ENCODE peak calls at places on chromosomes 7 and 10, in nine cellular contexts. N is T follicular helper cell; U is activated CD8-positive, alpha-beta memory T cell treated with anti-CD3 and anti-CD28 coated beads for 4 hours; W is A549; V is stimulated activated CD4-positive, alpha-beta T cell treated with anti-CD3 and anti-CD28 coated beads, TNF-alpha, amount 100 ng/mL, for 24 hours; B is mucosa of gallbladder; X is AG10803; O is tibial artery; C is NCI-H748 treated with DMSO at 0.1 percent for 48 hours. Z is an unnamed sample.

GRCh38 chr10:69093933-69094332 is 6.0 kb downstream of the SRGN start:
- DNase-seq in U (no peak), W (peak), N (no peak), O (no peak), C (no peak), V (no peak), X (peak), B (no peak), Z (no peak)

GRCh38 chr7:107958764-107959526 is 44.0 kb downstream of the LAMB1 start:
- DNase-seq in O (peak), V (no peak), U (no peak), C (no peak), N (no peak), W (no peak), B (no peak), X (peak), Z (no peak)

GRCh38 chr7:11170160-11170559 is 196.5 kb downstream of the PHF14 start:
- DNase-seq in V (no peak), W (no peak), N (no peak), X (no peak), O (no peak), U (no peak), B (no peak), C (no peak), Z (no peak)

GRCh38 chr10:92699518-92700272 is 9.9 kb downstream of the HHEX start:
- DNase-seq in U (no peak), B (no peak), V (no peak), O (peak), C (no peak), X (peak), W (peak), N (no peak), Z (peak)

GRCh38 chr10:76285012-76285411 is 853.6 kb downstream of the LRMDA start:
- DNase-seq in W (peak), N (no peak), X (peak), O (no peak), V (no peak), C (no peak), U (no peak), B (no peak), Z (no peak)

GRCh38 chr7:104862719-104863118 is 151.3 kb upstream of the KMT2E start:
- DNase-seq in N (no peak), X (no peak), U (no peak), W (peak), B (no peak), C (no peak), O (no peak), V (no peak), Z (peak)

GRCh38 chr7:129998446-129998845 is 45.7 kb upstream of the UBE2H start:
- DNase-seq in U (no peak), O (no peak), N (no peak), X (no peak), W (no peak), B (no peak), V (no peak), C (no peak), Z (no peak)

GRCh38 chr7:118602090-118602489 is 377.6 kb downstream of the ANKRD7 start:
- DNase-seq in V (no peak), W (no peak), B (no peak), N (no peak), X (no peak), O (no peak), U (no peak), C (no peak), Z (no peak)

GRCh38 chr7:132436121-132436520 is 140.1 kb downstream of the PLXNA4 start:
- DNase-seq in B (peak), O (no peak), X (no peak), C (no peak), U (no peak), N (no peak), W (no peak), V (no peak), Z (no peak)

GRCh38 chr7:39811161-39811614 is 138.9 kb upstream of the CDK13 start:
- DNase-seq in O (no peak), V (no peak), U (no peak), X (peak), C (peak), W (peak), B (no peak), N (no peak), Z (peak)

GRCh38 chr7:39099146-39099545 is 121.4 kb downstream of the POU6F2 start:
- DNase-seq in V (no peak), B (no peak), C (no peak), O (no peak), W (no peak), N (no peak), U (no peak), X (no peak), Z (no peak)

GRCh38 chr7:38232475-38233366 is 40.7 kb downstream of the TARP start:
- DNase-seq in N (peak), W (no peak), X (no peak), V (peak), B (peak), O (no peak), C (no peak), U (peak), Z (no peak)

GRCh38 chr10:1972406-1972805 is 235.1 kb upstream of the ADARB2 start:
- DNase-seq in B (no peak), C (no peak), N (no peak), U (no peak), W (no peak), O (no peak), V (no peak), X (no peak), Z (no peak)

GRCh38 chr7:132819648-132820047 is 243.4 kb upstream of the PLXNA4 start:
- DNase-seq in V (no peak), O (no peak), U (no peak), B (no peak), X (no peak), C (no peak), W (no peak), N (no peak), Z (no peak)

GRCh38 chr10:67785098-67785497 is 52.9 kb downstream of the DNAJC12 start:
- DNase-seq in U (no peak), C (peak), V (no peak), B (no peak), O (no peak), W (no peak), X (no peak), N (no peak), Z (no peak)

GRCh38 chr7:157813741-157814661 is 477.2 kb downstream of the DNAJB6 start:
- DNase-seq in B (no peak), C (no peak), O (no peak), W (no peak), V (no peak), U (no peak), N (no peak), X (no peak), Z (no peak)

GRCh38 chr7:51288896-51289607 is 27.6 kb downstream of the COBL start:
- DNase-seq in U (no peak), B (no peak), X (no peak), V (no peak), C (peak), W (no peak), N (no peak), O (no peak), Z (no peak)

GRCh38 chr7:119256446-119257131 is 1016.4 kb upstream of the KCND2 start:
- DNase-seq in U (no peak), X (no peak), N (no peak), V (no peak), B (no peak), W (no peak), C (peak), O (no peak), Z (no peak)

GRCh38 chr7:134885967-134886352 is 100.3 kb upstream of the AGBL3 start:
- DNase-seq in C (no peak), X (peak), O (no peak), U (no peak), N (no peak), W (peak), V (no peak), B (no peak), Z (no peak)

GRCh38 chr10:78337016-78337415 is 303.4 kb downstream of the RPS24 start:
- DNase-seq in C (no peak), B (no peak), O (no peak), N (no peak), V (no peak), U (no peak), X (no peak), W (no peak), Z (no peak)

GRCh38 chr10:60105195-60105812 is 198.9 kb upstream of the CCDC6 start:
- DNase-seq in W (no peak), V (no peak), B (no peak), U (no peak), N (no peak), O (no peak), C (no peak), X (peak), Z (no peak)

Z was measured in HT-29.